ENCODE peak calls at places on chromosomes 12 and 14, in seven cellular contexts. H is globus pallidus, X is GM10248, K is NCI-H1694, P is C1 segment of cervical spinal cord, J is amniotic stem cell, A is HFF-Myc. D is an unnamed sample.

GRCh38 chr14:104518659-104519350 is 60.8 kb upstream of the C14orf180 start:
- DNase-seq in H (no peak), X (no peak), K (no peak), P (no peak), J (no peak), A (no peak), D (no peak)

GRCh38 chr14:96631030-96631429 is 128.8 kb downstream of the PAPOLA start:
- DNase-seq in H (no peak), X (no peak), K (no peak), P (no peak), J (no peak), A (no peak), D (no peak)

GRCh38 chr14:31206536-31207286 is 882 bp downstream of the HECTD1 start:
- DNase-seq in H (no peak), X (peak), K (no peak), P (peak), J (no peak), A (no peak), D (no peak)

GRCh38 chr12:70798016-70798768 is 122.3 kb downstream of the PTPRR start:
- DNase-seq in H (no peak), X (no peak), K (no peak), P (peak), J (no peak), A (no peak), D (no peak)

GRCh38 chr14:26598081-26598671 is 343 bp upstream of the NOVA1 start:
- DNase-seq in H (peak), X (peak), K (peak), P (peak), J (peak), A (no peak), D (peak)

GRCh38 chr12:3602488-3602887 is 111.5 kb downstream of the PRMT8 start:
- DNase-seq in H (no peak), X (no peak), K (no peak), P (no peak), J (no peak), A (no peak), D (no peak)

GRCh38 chr12:78918221-78918620 is 53.6 kb downstream of the SYT1 start:
- DNase-seq in H (no peak), X (no peak), K (no peak), P (no peak), J (no peak), A (no peak), D (no peak)

GRCh38 chr12:104358353-104359003 is 54.9 kb downstream of the EID3 start:
- DNase-seq in H (peak), X (peak), K (peak), P (no peak), J (no peak), A (no peak), D (no peak)

GRCh38 chr12:118271199-118271598 is 101.5 kb downstream of the TAOK3 start:
- DNase-seq in H (no peak), X (no peak), K (no peak), P (no peak), J (no peak), A (no peak), D (no peak)

GRCh38 chr14:89304972-89305703 is 111.9 kb downstream of the FOXN3 start:
- DNase-seq in H (no peak), X (peak), K (no peak), P (no peak), J (peak), A (no peak), D (no peak)

GRCh38 chr12:6608592-6609311 is 1.6 kb upstream of the CHD4 start:
- DNase-seq in H (no peak), X (no peak), K (no peak), P (no peak), J (no peak), A (no peak), D (no peak)

GRCh38 chr12:52828156-52829090 is 5.7 kb downstream of the KRT79 start:
- DNase-seq in H (no peak), X (no peak), K (no peak), P (no peak), J (no peak), A (no peak), D (no peak)

GRCh38 chr12:7966558-7966957 is 30.6 kb upstream of the SLC2A3 start:
- DNase-seq in H (no peak), X (no peak), K (no peak), P (no peak), J (no peak), A (no peak), D (no peak)

GRCh38 chr14:68384881-68385280 is 408.0 kb downstream of the ZFP36L1 start:
- DNase-seq in H (no peak), X (no peak), K (no peak), P (no peak), J (no peak), A (no peak), D (no peak)

GRCh38 chr14:99879401-99880295 is 86.4 kb downstream of the EML1 start:
- DNase-seq in H (no peak), X (no peak), K (no peak), P (no peak), J (peak), A (peak), D (no peak)

GRCh38 chr12:45357547-45358417 is 141.9 kb downstream of the ANO6 start:
- DNase-seq in H (no peak), X (no peak), K (no peak), P (no peak), J (no peak), A (no peak), D (no peak)

GRCh38 chr12:78060186-78060585 is 229.5 kb downstream of the NAV3 start:
- DNase-seq in H (no peak), X (no peak), K (no peak), P (no peak), J (no peak), A (no peak), D (no peak)

GRCh38 chr14:80575763-80576162 is 364.5 kb upstream of the DIO2 start:
- DNase-seq in H (no peak), X (no peak), K (no peak), P (no peak), J (no peak), A (no peak), D (no peak)

GRCh38 chr12:50156641-50157040 is 10.5 kb downstream of the CERS5 start:
- DNase-seq in H (no peak), X (no peak), K (no peak), P (no peak), J (no peak), A (no peak), D (no peak)

GRCh38 chr14:69713127-69713800 is 53.7 kb upstream of the SRSF5 start:
- DNase-seq in H (no peak), X (no peak), K (peak), P (no peak), J (no peak), A (no peak), D (peak)

GRCh38 chr14:46381674-46382073 is 269.9 kb downstream of the RPL10L start:
- DNase-seq in H (no peak), X (no peak), K (no peak), P (no peak), J (no peak), A (no peak), D (no peak)

GRCh38 chr12:1313906-1314305 is 280.5 kb downstream of the FBXL14 start:
- DNase-seq in H (no peak), X (no peak), K (no peak), P (no peak), J (no peak), A (no peak), D (no peak)

GRCh38 chr12:86671001-86671400 is 414.8 kb upstream of the MGAT4C start:
- DNase-seq in H (no peak), X (no peak), K (no peak), P (no peak), J (no peak), A (no peak), D (no peak)

GRCh38 chr12:42482820-42483533 is 106.6 kb downstream of the PRICKLE1 start:
- DNase-seq in H (peak), X (peak), K (no peak), P (peak), J (peak), A (no peak), D (peak)

GRCh38 chr14:76011959-76012802 is 26.6 kb downstream of the IFT43 start:
- DNase-seq in H (no peak), X (no peak), K (no peak), P (no peak), J (no peak), A (no peak), D (no peak)

GRCh38 chr14:68523326-68523610 is 269.6 kb downstream of the ZFP36L1 start:
- DNase-seq in H (no peak), X (no peak), K (no peak), P (no peak), J (no peak), A (no peak), D (no peak)

GRCh38 chr14:50964683-50965390 is 20.6 kb upstream of the PYGL start:
- DNase-seq in H (no peak), X (no peak), K (no peak), P (no peak), J (peak), A (no peak), D (peak)

GRCh38 chr12:20716985-20717384 is 21.9 kb downstream of the SLCO1C1 start:
- DNase-seq in H (no peak), X (no peak), K (no peak), P (no peak), J (no peak), A (no peak), D (no peak)

GRCh38 chr12:115794659-115795081 is 482.8 kb downstream of the MED13L start:
- DNase-seq in H (peak), X (no peak), K (no peak), P (no peak), J (no peak), A (no peak), D (no peak)

GRCh38 chr14:55600784-55601561 is 21.0 kb downstream of the KTN1 start:
- DNase-seq in H (no peak), X (no peak), K (no peak), P (no peak), J (no peak), A (no peak), D (no peak)

GRCh38 chr12:9115731-9116689 is at the start of gene A2M:
- DNase-seq in H (peak), X (no peak), K (no peak), P (no peak), J (no peak), A (no peak), D (no peak)

GRCh38 chr14:55707365-55707804 is 127.4 kb downstream of the KTN1 start:
- DNase-seq in H (peak), X (no peak), K (peak), P (no peak), J (peak), A (peak), D (no peak)

GRCh38 chr14:20606190-20606901 is 15.2 kb upstream of the RNASE12 start:
- DNase-seq in H (no peak), X (no peak), K (peak), P (no peak), J (peak), A (no peak), D (no peak)

GRCh38 chr14:55198749-55199148 is 7.4 kb upstream of the DLGAP5 start:
- DNase-seq in H (no peak), X (no peak), K (no peak), P (no peak), J (no peak), A (no peak), D (no peak)

D was measured in NCI-H2171.